ENCODE peak calls at places on chromosomes 2 and 18, in six cellular contexts. D, K, B, N, W and P are unnamed samples.
A peak's percentile ranks its signal among the peaks of the same experiment; 100 is the strongest.

GRCh38 chr2:19330436-19330835 is 28.0 kb downstream of the OSR1 start:
- DNase-seq in D (no peak), K (no peak), B (no peak), N (no peak), W (no peak), P (no peak)

GRCh38 chr2:192190474-192190873 is 4.3 kb downstream of the TMEFF2 start:
- DNase-seq in D (peak; percentile 58), K (no peak), B (peak; percentile 47), N (no peak), W (peak; percentile 48), P (peak; percentile 75)

GRCh38 chr18:49697049-49697448 is 116.3 kb downstream of the ACAA2 start:
- DNase-seq in D (no peak), K (no peak), B (no peak), N (no peak), W (no peak), P (no peak)

GRCh38 chr18:34871435-34871834 is 161.3 kb downstream of the DTNA start:
- DNase-seq in D (peak; percentile 10), K (no peak), B (no peak), N (no peak), W (no peak), P (peak; percentile 12)

GRCh38 chr2:24852026-24852425 is 58.8 kb downstream of the CENPO start:
- DNase-seq in D (no peak), K (no peak), B (no peak), N (no peak), W (no peak), P (no peak)

GRCh38 chr18:12079504-12080237 is 14.0 kb upstream of the ANKRD62 start:
- DNase-seq in D (peak; percentile 30), K (no peak), B (no peak), N (no peak), W (peak; percentile 86), P (peak; percentile 87)

GRCh38 chr18:11523809-11524208 is 85.6 kb upstream of the SLC35G4 start:
- DNase-seq in D (no peak), K (no peak), B (no peak), N (no peak), W (peak; percentile 30), P (no peak)

GRCh38 chr18:51753365-51754057 is 556.0 kb upstream of the MEX3C start:
- DNase-seq in D (no peak), K (no peak), B (no peak), N (no peak), W (no peak), P (no peak)

GRCh38 chr2:228590681-228591080 is 409.2 kb upstream of the SPHKAP start:
- DNase-seq in D (no peak), K (no peak), B (peak; percentile 14), N (no peak), W (no peak), P (no peak)

GRCh38 chr2:3146175-3146574 is 231.4 kb downstream of the EIPR1 start:
- DNase-seq in D (no peak), K (no peak), B (no peak), N (no peak), W (no peak), P (no peak)

GRCh38 chr2:240567137-240567871 is 980 bp upstream of the RNPEPL1 start:
- DNase-seq in D (no peak), K (peak; percentile 55), B (no peak), N (peak; percentile 23), W (no peak), P (peak; percentile 27)

GRCh38 chr2:8276071-8276470 is 405.8 kb upstream of the ID2 start:
- DNase-seq in D (no peak), K (no peak), B (no peak), N (no peak), W (no peak), P (no peak)

GRCh38 chr2:23207871-23208270 is 177.1 kb upstream of the KLHL29 start:
- DNase-seq in D (no peak), K (peak; percentile 19), B (no peak), N (no peak), W (no peak), P (no peak)

GRCh38 chr2:207698303-207698702 is 13.1 kb upstream of the CCNYL1 start:
- DNase-seq in D (no peak), K (no peak), B (no peak), N (no peak), W (no peak), P (no peak)

GRCh38 chr18:3970929-3971328 is 484.2 kb downstream of the DLGAP1 start:
- DNase-seq in D (no peak), K (no peak), B (no peak), N (no peak), W (no peak), P (no peak)
- TF ChIP-seq CTCF in D (no peak), K (no peak), B (no peak), N (no peak), W (no peak), P (peak; percentile 8)

DNA sequence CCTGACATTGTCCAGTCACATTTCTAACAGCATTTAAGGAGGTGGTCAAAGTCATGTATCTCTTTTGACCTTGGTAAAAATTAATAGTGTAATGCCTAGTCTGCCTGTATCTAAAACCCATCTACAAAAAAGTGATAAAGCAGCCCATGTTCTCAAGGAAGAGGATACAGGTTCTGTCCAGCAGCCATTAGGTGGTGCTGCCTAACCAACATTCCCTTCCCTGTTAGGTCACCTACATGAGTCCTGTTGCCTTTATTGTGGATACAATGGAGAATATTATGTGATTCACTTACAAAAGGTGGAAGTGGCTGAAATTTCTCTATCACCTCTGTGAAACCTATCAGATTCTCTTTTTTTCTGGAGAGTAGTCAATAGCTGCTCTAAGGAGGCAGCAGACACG is 52.5 kb downstream of the AQP4 start:
- DNase-seq in D (no peak), K (peak; percentile 37), B (peak; percentile 19), N (no peak), W (peak; percentile 3), P (peak; percentile 56)
- TF ChIP-seq CTCF in D (no peak), K (peak; percentile 23), B (peak; percentile 53), N (peak; percentile 5), W (no peak), P (peak; percentile 47)

GRCh38 chr2:125745514-125745913 is 910.4 kb upstream of the GYPC start:
- DNase-seq in D (no peak), K (peak; percentile 37), B (peak; percentile 34), N (no peak), W (no peak), P (peak; percentile 6)
- TF ChIP-seq CTCF in D (no peak), K (peak; percentile 45), B (peak; percentile 36), N (no peak), W (no peak), P (peak; percentile 8)

GRCh38 chr2:38875227-38875575 is 533 bp downstream of the DHX57 start:
- DNase-seq in D (peak; percentile 1), K (no peak), B (no peak), N (no peak), W (no peak), P (no peak)
- TF ChIP-seq CTCF in D (no peak), K (no peak), B (no peak), N (no peak), W (no peak), P (no peak)

GRCh38 chr18:10072659-10073309 is 159.0 kb downstream of the VAPA start:
- DNase-seq in D (peak; percentile 65), K (no peak), B (no peak), N (no peak), W (peak; percentile 60), P (peak; percentile 53)

GRCh38 chr18:10078053-10078452 is 164.2 kb downstream of the VAPA start:
- DNase-seq in D (no peak), K (no peak), B (no peak), N (no peak), W (no peak), P (no peak)

GRCh38 chr18:10074122-10074521 is 160.3 kb downstream of the VAPA start:
- DNase-seq in D (no peak), K (no peak), B (no peak), N (no peak), W (no peak), P (no peak)

GRCh38 chr18:10080372-10080771 is 166.6 kb downstream of the VAPA start:
- DNase-seq in D (no peak), K (no peak), B (no peak), N (no peak), W (no peak), P (no peak)

GRCh38 chr18:10076502-10077030 is 162.8 kb downstream of the VAPA start:
- DNase-seq in D (no peak), K (no peak), B (no peak), N (no peak), W (no peak), P (no peak)
- TF ChIP-seq CTCF in D (no peak), K (no peak), B (no peak), N (no peak), W (no peak), P (no peak)

DNA sequence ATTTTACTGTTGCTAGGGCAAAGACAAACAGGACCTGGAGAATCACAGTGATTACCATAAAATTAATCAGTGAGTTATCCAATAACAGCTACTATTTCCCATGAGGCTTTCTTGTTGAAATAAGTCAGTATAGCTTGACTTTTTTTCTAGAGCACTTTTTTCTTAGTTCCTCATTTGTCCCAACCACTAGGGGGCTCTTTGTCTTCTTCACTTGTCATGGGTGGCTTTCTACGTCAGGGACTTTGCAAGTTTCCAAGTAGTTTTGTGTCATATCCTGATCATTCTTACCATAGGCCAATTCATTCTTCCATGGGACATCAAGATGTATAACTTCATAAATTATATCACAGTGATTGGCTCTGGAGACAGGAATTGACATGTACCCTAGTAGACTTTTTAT is 1019.6 kb upstream of the PIK3C3 start:
- DNase-seq in D (peak; percentile 15), K (no peak), B (peak; percentile 28), N (no peak), W (peak; percentile 13), P (peak; percentile 55)
- TF ChIP-seq CTCF in D (peak; percentile 30), K (peak; percentile 35), B (peak; percentile 46), N (no peak), W (peak; percentile 23), P (peak; percentile 66)